ENCODE peak calls at places on chromosomes 1 and 21, in eight cellular contexts. One of them, this sample, is unnamed.

GRCh38 chr1:179506199-179506598 is 69.5 kb downstream of the NPHS2 start:
- DNase-seq in GM23338: no peak
- DNase-seq in retinal pigment epithelial cell: no peak
- DNase-seq in IMR-90: no peak
- DNase-seq in lung: no peak
- DNase-seq in breast epithelium: no peak
- DNase-seq in heart right ventricle: no peak
- DNase-seq in AG04450: no peak
- DNase-seq in this sample: no peak

GRCh38 chr21:31340499-31340898 is 3.6 kb downstream of the TIAM1 start:
- DNase-seq in IMR-90: no peak
- DNase-seq in AG04450: no peak
- DNase-seq in breast epithelium: no peak
- DNase-seq in retinal pigment epithelial cell: no peak
- DNase-seq in GM23338: no peak
- DNase-seq in lung: no peak
- DNase-seq in heart right ventricle: no peak
- DNase-seq in this sample: no peak

GRCh38 chr1:229117664-229118300 is 153.1 kb upstream of the RAB4A start:
- DNase-seq in lung: peak
- DNase-seq in breast epithelium: peak
- DNase-seq in IMR-90: peak
- DNase-seq in GM23338: no peak
- DNase-seq in heart right ventricle: peak
- DNase-seq in AG04450: peak
- DNase-seq in retinal pigment epithelial cell: peak
- DNase-seq in this sample: no peak

GRCh38 chr1:16903054-16903453 is 7.3 kb downstream of the RNU1-2 start:
- DNase-seq in AG04450: no peak
- DNase-seq in breast epithelium: no peak
- DNase-seq in heart right ventricle: no peak
- DNase-seq in lung: no peak
- DNase-seq in IMR-90: peak
- DNase-seq in GM23338: no peak
- DNase-seq in retinal pigment epithelial cell: no peak
- DNase-seq in this sample: no peak

GRCh38 chr1:157090771-157091170 is 8.8 kb downstream of the ETV3L start:
- DNase-seq in lung: no peak
- DNase-seq in AG04450: no peak
- DNase-seq in IMR-90: no peak
- DNase-seq in retinal pigment epithelial cell: no peak
- DNase-seq in breast epithelium: no peak
- DNase-seq in GM23338: no peak
- DNase-seq in heart right ventricle: no peak
- DNase-seq in this sample: no peak

GRCh38 chr1:94727846-94728715 is 92.1 kb upstream of the SLC44A3 start:
- DNase-seq in GM23338: no peak
- DNase-seq in lung: no peak
- DNase-seq in breast epithelium: no peak
- DNase-seq in AG04450: peak
- DNase-seq in retinal pigment epithelial cell: peak
- DNase-seq in IMR-90: peak
- DNase-seq in heart right ventricle: no peak
- DNase-seq in this sample: peak

GRCh38 chr1:160904783-160905616 is 20.0 kb upstream of the ITLN1 start:
- DNase-seq in retinal pigment epithelial cell: peak
- DNase-seq in heart right ventricle: no peak
- DNase-seq in lung: peak
- DNase-seq in IMR-90: no peak
- DNase-seq in AG04450: no peak
- DNase-seq in GM23338: no peak
- DNase-seq in breast epithelium: no peak
- DNase-seq in this sample: no peak

GRCh38 chr1:2438038-2438437 is 25.7 kb upstream of the PEX10 start:
- DNase-seq in breast epithelium: peak
- DNase-seq in lung: no peak
- DNase-seq in retinal pigment epithelial cell: no peak
- DNase-seq in GM23338: no peak
- DNase-seq in heart right ventricle: no peak
- DNase-seq in IMR-90: no peak
- DNase-seq in AG04450: no peak
- DNase-seq in this sample: no peak

GRCh38 chr1:161388639-161389038 is 21.0 kb upstream of the CFAP126 start:
- DNase-seq in lung: no peak
- DNase-seq in retinal pigment epithelial cell: no peak
- DNase-seq in heart right ventricle: no peak
- DNase-seq in breast epithelium: no peak
- DNase-seq in GM23338: peak
- DNase-seq in AG04450: no peak
- DNase-seq in IMR-90: no peak
- DNase-seq in this sample: no peak

GRCh38 chr1:200979574-200980451 is 43.7 kb downstream of the KIF21B start:
- DNase-seq in lung: no peak
- DNase-seq in AG04450: no peak
- DNase-seq in retinal pigment epithelial cell: no peak
- DNase-seq in GM23338: peak
- DNase-seq in heart right ventricle: no peak
- DNase-seq in breast epithelium: no peak
- DNase-seq in IMR-90: no peak
- DNase-seq in this sample: no peak

GRCh38 chr1:12811409-12811784 is 19.8 kb downstream of the PRAMEF11 start:
- DNase-seq in breast epithelium: no peak
- DNase-seq in IMR-90: no peak
- DNase-seq in AG04450: no peak
- DNase-seq in GM23338: no peak
- DNase-seq in lung: no peak
- DNase-seq in heart right ventricle: no peak
- DNase-seq in retinal pigment epithelial cell: no peak
- DNase-seq in this sample: no peak

GRCh38 chr1:15152318-15153183 is 996 bp upstream of the TMEM51 start:
- DNase-seq in lung: peak
- DNase-seq in AG04450: peak
- DNase-seq in GM23338: peak
- DNase-seq in retinal pigment epithelial cell: peak
- DNase-seq in IMR-90: peak
- DNase-seq in heart right ventricle: peak
- DNase-seq in breast epithelium: peak
- DNase-seq in this sample: peak

GRCh38 chr21:30689822-30690221 is 28.8 kb downstream of the KRTAP21-3 start:
- DNase-seq in AG04450: no peak
- DNase-seq in retinal pigment epithelial cell: no peak
- DNase-seq in GM23338: peak
- DNase-seq in IMR-90: no peak
- DNase-seq in breast epithelium: no peak
- DNase-seq in lung: no peak
- DNase-seq in heart right ventricle: no peak
- DNase-seq in this sample: no peak

DNA sequence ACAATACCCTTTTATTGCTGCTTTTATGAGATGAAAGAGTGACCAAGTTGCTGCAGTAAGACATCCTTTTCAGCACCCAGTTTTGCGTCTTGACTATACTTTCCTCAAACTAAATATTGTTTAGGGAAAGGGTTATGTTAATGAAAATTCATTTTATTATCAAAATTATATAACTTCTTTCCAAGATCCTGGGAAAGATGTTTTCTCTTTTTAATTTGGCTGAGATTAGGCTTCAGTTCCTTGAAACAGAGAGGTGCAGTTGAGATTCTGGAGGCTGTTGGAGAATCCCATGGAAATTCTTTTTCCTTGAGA is 91.6 kb upstream of the KCNA3 start:
- DNase-seq in IMR-90: no peak
- DNase-seq in retinal pigment epithelial cell: no peak
- DNase-seq in lung: no peak
- DNase-seq in GM23338: no peak
- DNase-seq in heart right ventricle: no peak
- DNase-seq in AG04450: no peak
- DNase-seq in breast epithelium: no peak
- DNase-seq in this sample: no peak
- TF ChIP-seq CTCF in IMR-90: no peak
- TF ChIP-seq CTCF in retinal pigment epithelial cell: no peak
- TF ChIP-seq CTCF in lung: no peak
- TF ChIP-seq CTCF in GM23338: no peak
- TF ChIP-seq CTCF in heart right ventricle: no peak
- TF ChIP-seq CTCF in AG04450: no peak
- TF ChIP-seq CTCF in breast epithelium: no peak
- TF ChIP-seq CTCF in this sample: no peak

GRCh38 chr1:244835276-244836134 is at the start of gene COX20:
- DNase-seq in GM23338: peak
- DNase-seq in AG04450: peak
- DNase-seq in breast epithelium: peak
- DNase-seq in IMR-90: peak
- DNase-seq in lung: peak
- DNase-seq in heart right ventricle: peak
- DNase-seq in retinal pigment epithelial cell: peak
- DNase-seq in this sample: no peak

GRCh38 chr1:244834596-244835275 is 722 bp upstream of the COX20 start:
- DNase-seq in breast epithelium: peak
- DNase-seq in lung: peak
- DNase-seq in AG04450: peak
- DNase-seq in retinal pigment epithelial cell: peak
- DNase-seq in GM23338: peak
- DNase-seq in heart right ventricle: peak
- DNase-seq in IMR-90: peak
- DNase-seq in this sample: peak

GRCh38 chr1:244836598-244836997 is 1.1 kb downstream of the COX20 start:
- DNase-seq in retinal pigment epithelial cell: no peak
- DNase-seq in breast epithelium: no peak
- DNase-seq in IMR-90: peak
- DNase-seq in lung: no peak
- DNase-seq in heart right ventricle: no peak
- DNase-seq in GM23338: no peak
- DNase-seq in AG04450: no peak
- DNase-seq in this sample: no peak

GRCh38 chr1:244836135-244836521 is 670 bp downstream of the COX20 start:
- DNase-seq in IMR-90: peak
- DNase-seq in GM23338: peak
- DNase-seq in AG04450: no peak
- DNase-seq in retinal pigment epithelial cell: no peak
- DNase-seq in heart right ventricle: no peak
- DNase-seq in breast epithelium: no peak
- DNase-seq in lung: no peak
- DNase-seq in this sample: no peak

GRCh38 chr1:244833734-244834595 is 1.5 kb upstream of the COX20 start:
- DNase-seq in GM23338: peak
- DNase-seq in IMR-90: peak
- DNase-seq in lung: peak
- DNase-seq in heart right ventricle: peak
- DNase-seq in retinal pigment epithelial cell: peak
- DNase-seq in breast epithelium: no peak
- DNase-seq in AG04450: no peak
- DNase-seq in this sample: peak
- H3K4me3 ChIP-seq in GM23338: peak
- H3K4me3 ChIP-seq in IMR-90: peak
- H3K4me3 ChIP-seq in lung: peak
- H3K4me3 ChIP-seq in heart right ventricle: peak
- H3K4me3 ChIP-seq in retinal pigment epithelial cell: peak
- H3K4me3 ChIP-seq in breast epithelium: peak
- H3K4me3 ChIP-seq in AG04450: peak
- H3K4me3 ChIP-seq in this sample: peak

GRCh38 chr1:232600430-232601258 is 29.3 kb downstream of the SIPA1L2 start:
- DNase-seq in IMR-90: peak
- DNase-seq in AG04450: peak
- DNase-seq in retinal pigment epithelial cell: no peak
- DNase-seq in GM23338: peak
- DNase-seq in lung: no peak
- DNase-seq in breast epithelium: no peak
- DNase-seq in heart right ventricle: no peak
- DNase-seq in this sample: no peak

GRCh38 chr1:232599178-232600041 is 30.5 kb downstream of the SIPA1L2 start:
- DNase-seq in AG04450: no peak
- DNase-seq in breast epithelium: no peak
- DNase-seq in lung: no peak
- DNase-seq in heart right ventricle: no peak
- DNase-seq in GM23338: no peak
- DNase-seq in retinal pigment epithelial cell: no peak
- DNase-seq in IMR-90: peak
- DNase-seq in this sample: no peak

GRCh38 chr1:232598133-232598532 is 31.8 kb downstream of the SIPA1L2 start:
- DNase-seq in heart right ventricle: no peak
- DNase-seq in GM23338: no peak
- DNase-seq in IMR-90: no peak
- DNase-seq in retinal pigment epithelial cell: no peak
- DNase-seq in AG04450: no peak
- DNase-seq in breast epithelium: no peak
- DNase-seq in lung: no peak
- DNase-seq in this sample: no peak

GRCh38 chr1:232598837-232599177 is 31.1 kb downstream of the SIPA1L2 start:
- DNase-seq in breast epithelium: no peak
- DNase-seq in retinal pigment epithelial cell: no peak
- DNase-seq in heart right ventricle: no peak
- DNase-seq in IMR-90: no peak
- DNase-seq in AG04450: no peak
- DNase-seq in GM23338: no peak
- DNase-seq in lung: no peak
- DNase-seq in this sample: no peak

DNA sequence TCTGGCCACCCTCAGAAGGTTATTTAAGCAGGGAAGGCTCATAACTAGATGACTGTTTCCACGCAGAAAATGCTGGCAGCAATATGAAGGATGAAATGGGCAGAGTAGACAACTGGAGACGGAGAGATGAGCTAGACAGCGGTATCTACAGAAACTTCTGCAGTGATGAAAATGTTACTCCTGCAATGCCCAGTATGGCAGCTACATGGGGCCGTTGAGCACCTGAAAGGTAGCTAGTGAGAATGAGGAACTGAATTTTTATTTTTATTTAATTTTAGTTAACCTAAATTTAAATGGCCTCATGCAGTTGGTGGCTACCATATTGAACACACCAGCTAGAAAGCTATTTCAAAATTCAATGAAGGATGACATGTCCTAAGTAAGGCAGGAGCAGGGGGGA is 27.3 kb downstream of the SIPA1L2 start:
- DNase-seq in retinal pigment epithelial cell: no peak
- DNase-seq in AG04450: no peak
- DNase-seq in breast epithelium: no peak
- DNase-seq in heart right ventricle: no peak
- DNase-seq in GM23338: peak
- DNase-seq in lung: no peak
- DNase-seq in IMR-90: no peak
- DNase-seq in this sample: no peak
- TF ChIP-seq CTCF in retinal pigment epithelial cell: peak
- TF ChIP-seq CTCF in AG04450: peak
- TF ChIP-seq CTCF in breast epithelium: no peak
- TF ChIP-seq CTCF in heart right ventricle: peak
- TF ChIP-seq CTCF in GM23338: peak
- TF ChIP-seq CTCF in lung: no peak
- TF ChIP-seq CTCF in IMR-90: no peak
- TF ChIP-seq CTCF in this sample: peak

DNA sequence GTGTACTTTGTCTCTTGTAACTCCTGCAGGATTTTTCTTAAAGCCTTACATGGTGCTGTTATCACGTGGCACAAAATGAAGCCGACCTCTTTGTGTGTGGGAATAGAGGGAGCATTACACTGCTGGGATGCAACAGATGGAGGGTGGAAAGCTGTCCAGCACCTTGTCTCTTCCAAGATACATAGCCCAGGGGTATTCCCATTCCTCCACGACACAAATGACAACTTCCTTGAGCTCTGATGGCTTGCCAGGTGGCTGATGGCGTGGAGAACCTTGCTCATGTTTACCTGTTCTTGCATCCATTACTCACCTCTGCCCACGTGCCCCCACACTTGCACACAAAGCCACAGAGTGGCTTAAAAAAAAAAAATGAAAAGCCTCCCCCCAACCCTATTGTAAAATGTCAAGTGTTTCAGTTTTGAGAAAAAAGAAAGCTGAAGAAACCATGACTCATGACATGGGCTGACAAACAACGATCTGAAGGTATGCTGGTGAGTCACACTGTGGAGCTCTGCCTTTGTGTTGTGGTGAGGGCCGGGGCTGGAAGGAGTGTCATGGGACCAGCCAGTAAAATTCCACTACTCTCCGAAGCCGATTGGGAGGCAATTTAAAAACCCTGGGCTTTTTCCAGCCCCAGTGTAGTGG is 32.0 kb upstream of the ATP5PO start:
- DNase-seq in GM23338: peak
- DNase-seq in heart right ventricle: peak
- DNase-seq in lung: peak
- DNase-seq in breast epithelium: peak
- DNase-seq in AG04450: peak
- DNase-seq in retinal pigment epithelial cell: peak
- DNase-seq in IMR-90: peak
- DNase-seq in this sample: peak
- H3K4me3 ChIP-seq in GM23338: peak
- H3K4me3 ChIP-seq in heart right ventricle: peak
- H3K4me3 ChIP-seq in lung: no peak
- H3K4me3 ChIP-seq in breast epithelium: peak
- H3K4me3 ChIP-seq in AG04450: peak
- H3K4me3 ChIP-seq in retinal pigment epithelial cell: peak
- H3K4me3 ChIP-seq in IMR-90: peak
- H3K4me3 ChIP-seq in this sample: peak